ENCODE peak calls at places on chromosomes 2 and 18, in ten cellular contexts. R is GM23248, M is breast epithelium, X is NT2/D1, D is endothelial cell of umbilical vein, H is heart right ventricle, J is fibroblast of lung, C is ovary, Y is coronary artery, I is mammary epithelial cell. P is an unnamed sample.

GRCh38 chr2:176516051-176516601 is 246.9 kb downstream of the MTX2 start:
- DNase-seq in R (no peak), M (no peak), X (no peak), D (peak), H (no peak), J (no peak), C (no peak), Y (no peak), I (no peak), P (no peak)

GRCh38 chr2:54497738-54498680 is 41.9 kb downstream of the SPTBN1 start:
- DNase-seq in R (peak), M (no peak), X (peak), D (peak), H (peak), J (peak), C (peak), Y (no peak), I (no peak), P (no peak)

GRCh38 chr2:119338826-119339561 is 27.6 kb downstream of the C2orf76 start:
- DNase-seq in R (no peak), M (no peak), X (no peak), D (no peak), H (peak), J (no peak), C (no peak), Y (no peak), I (no peak), P (peak)

GRCh38 chr2:175282300-175282699 is 100.8 kb upstream of the ATP5MC3 start:
- DNase-seq in R (peak), M (no peak), X (no peak), D (peak), H (no peak), J (peak), C (no peak), Y (no peak), I (peak), P (no peak)

GRCh38 chr2:19114754-19115231 is 243.6 kb downstream of the OSR1 start:
- DNase-seq in R (peak), M (no peak), X (no peak), D (no peak), H (no peak), J (no peak), C (no peak), Y (no peak), I (peak), P (no peak)

GRCh38 chr2:239160226-239161143 is 240.3 kb downstream of the HDAC4 start:
- DNase-seq in R (peak), M (no peak), X (no peak), D (no peak), H (no peak), J (peak), C (no peak), Y (peak), I (no peak), P (no peak)

GRCh38 chr2:50729306-50730105 is 302.4 kb downstream of the NRXN1 start:
- DNase-seq in R (no peak), M (no peak), X (peak), D (no peak), H (no peak), J (no peak), C (no peak), Y (no peak), I (no peak), P (no peak)

GRCh38 chr2:163341426-163341825 is 394.4 kb downstream of the FIGN start:
- DNase-seq in R (peak), M (no peak), X (no peak), D (peak), H (no peak), J (no peak), C (no peak), Y (no peak), I (peak), P (no peak)

GRCh38 chr2:232340171-232340935 is 38.2 kb upstream of the ALPP start:
- DNase-seq in R (no peak), M (no peak), X (no peak), D (no peak), H (no peak), J (no peak), C (no peak), Y (no peak), I (no peak), P (no peak)

GRCh38 chr2:151947524-151948165 is 119.4 kb upstream of the ARL5A start:
- DNase-seq in R (peak), M (peak), X (no peak), D (peak), H (no peak), J (no peak), C (no peak), Y (no peak), I (peak), P (no peak)

GRCh38 chr18:48122376-48122775 is 191.9 kb upstream of the SMAD2 start:
- DNase-seq in R (no peak), M (no peak), X (no peak), D (no peak), H (no peak), J (no peak), C (no peak), Y (no peak), I (no peak), P (no peak)

GRCh38 chr2:36892805-36893204 is 73.5 kb downstream of the STRN start:
- DNase-seq in R (no peak), M (no peak), X (no peak), D (no peak), H (no peak), J (no peak), C (no peak), Y (no peak), I (no peak), P (no peak)

GRCh38 chr2:171390941-171391516 is 42.8 kb downstream of the METTL8 start:
- DNase-seq in R (peak), M (no peak), X (no peak), D (peak), H (no peak), J (peak), C (no peak), Y (no peak), I (peak), P (no peak)

GRCh38 chr18:6666286-6666685 is 63.2 kb upstream of the ARHGAP28 start:
- DNase-seq in R (no peak), M (no peak), X (no peak), D (no peak), H (no peak), J (peak), C (no peak), Y (no peak), I (no peak), P (no peak)

GRCh38 chr18:48263913-48264506 is 145.2 kb downstream of the ZBTB7C start:
- DNase-seq in R (peak), M (no peak), X (no peak), D (no peak), H (no peak), J (no peak), C (no peak), Y (no peak), I (peak), P (no peak)

GRCh38 chr2:147198651-147199171 is 646.1 kb upstream of the ACVR2A start:
- DNase-seq in R (no peak), M (no peak), X (no peak), D (no peak), H (no peak), J (no peak), C (no peak), Y (no peak), I (no peak), P (no peak)

GRCh38 chr2:19021721-19022120 is 336.7 kb downstream of the OSR1 start:
- DNase-seq in R (peak), M (peak), X (no peak), D (no peak), H (no peak), J (peak), C (no peak), Y (no peak), I (no peak), P (no peak)

GRCh38 chr2:236659758-236660150 is 90.1 kb downstream of the ACKR3 start:
- DNase-seq in R (peak), M (no peak), X (no peak), D (no peak), H (no peak), J (peak), C (no peak), Y (peak), I (no peak), P (no peak)

GRCh38 chr2:102455061-102455670 is 17.9 kb upstream of the SLC9A4 start:
- DNase-seq in R (no peak), M (no peak), X (no peak), D (no peak), H (no peak), J (no peak), C (no peak), Y (no peak), I (no peak), P (no peak)

GRCh38 chr18:57436193-57436964 is 1.2 kb downstream of the ONECUT2 start:
- DNase-seq in R (no peak), M (no peak), X (no peak), D (no peak), H (no peak), J (no peak), C (no peak), Y (no peak), I (no peak), P (no peak)

DNA sequence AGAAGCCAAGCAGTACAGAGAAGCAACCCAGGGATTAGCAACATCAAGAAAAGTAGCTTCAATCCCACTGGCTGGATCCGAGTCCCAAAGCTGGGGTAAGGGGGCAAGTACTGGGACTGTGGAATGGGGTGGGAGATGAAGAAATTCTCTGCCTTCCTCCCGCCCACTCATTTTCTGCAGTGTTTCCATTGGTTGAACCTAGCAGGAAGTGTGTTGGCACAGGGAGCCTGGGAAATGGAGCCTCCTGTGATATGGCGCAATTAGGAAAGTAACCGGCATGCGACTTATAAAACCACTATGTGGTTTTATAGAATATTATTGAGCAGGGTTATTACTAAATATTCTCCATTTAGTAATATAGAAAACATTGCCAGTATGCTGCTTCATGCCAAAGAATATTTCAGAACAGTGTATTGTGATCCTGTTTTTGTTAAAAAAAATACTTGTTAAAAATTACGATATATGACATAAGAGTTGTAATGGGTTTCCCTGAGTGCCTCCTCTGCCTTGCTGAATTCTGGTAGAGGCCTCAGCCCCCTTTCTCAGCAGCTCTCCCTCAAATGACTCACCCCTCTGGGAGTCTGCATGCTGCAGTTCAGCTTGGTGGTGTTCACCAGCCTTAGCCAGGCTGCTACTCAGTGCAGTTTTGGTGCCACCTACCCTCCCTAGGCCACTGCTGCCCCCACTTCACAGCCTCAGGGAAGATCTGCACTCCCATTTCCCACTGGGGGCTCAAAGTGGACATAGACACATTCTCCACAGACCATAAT is 60.5 kb downstream of the HK2 start:
- DNase-seq in R (peak), M (no peak), X (no peak), D (no peak), H (no peak), J (peak), C (no peak), Y (no peak), I (no peak), P (no peak)
- H3K4me3 ChIP-seq in R (no peak), M (no peak), X (no peak), D (no peak), H (no peak), J (no peak), C (no peak), Y (no peak), I (no peak), P (no peak)

GRCh38 chr2:237823544-237823943 is 25.0 kb downstream of the RBM44 start:
- DNase-seq in R (no peak), M (no peak), X (no peak), D (no peak), H (no peak), J (no peak), C (no peak), Y (no peak), I (no peak), P (no peak)

GRCh38 chr2:237819231-237819630 is 20.7 kb downstream of the RBM44 start:
- DNase-seq in R (no peak), M (no peak), X (no peak), D (peak), H (no peak), J (no peak), C (no peak), Y (no peak), I (no peak), P (no peak)

GRCh38 chr2:237824085-237824484 is 25.5 kb downstream of the RBM44 start:
- DNase-seq in R (no peak), M (no peak), X (no peak), D (no peak), H (no peak), J (no peak), C (no peak), Y (no peak), I (no peak), P (no peak)

GRCh38 chr2:237818066-237818473 is 19.5 kb downstream of the RBM44 start:
- DNase-seq in R (peak), M (no peak), X (no peak), D (no peak), H (no peak), J (peak), C (no peak), Y (no peak), I (peak), P (no peak)

DNA sequence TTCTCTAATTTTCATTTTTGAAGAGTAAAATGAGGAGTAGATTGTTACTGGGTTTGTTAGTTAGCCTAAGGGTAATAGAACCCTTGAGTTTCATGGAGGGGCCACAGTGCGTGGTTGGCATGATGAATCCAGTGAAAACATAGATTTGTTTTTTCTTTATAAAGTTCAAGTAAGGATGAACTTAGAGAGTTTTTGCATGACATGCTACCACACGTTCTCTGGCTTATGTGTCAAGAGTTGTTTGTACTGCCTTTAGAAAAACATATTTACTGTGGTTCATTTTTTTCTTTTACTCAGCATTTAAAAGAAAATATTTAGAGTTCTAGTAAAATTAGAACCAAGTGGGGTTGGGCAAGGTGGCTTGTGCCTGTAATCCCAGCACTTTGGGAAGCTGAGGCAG is 21.8 kb downstream of the RBM44 start:
- DNase-seq in R (no peak), M (no peak), X (no peak), D (no peak), H (no peak), J (no peak), C (no peak), Y (no peak), I (peak), P (no peak)
- H3K4me3 ChIP-seq in R (no peak), M (no peak), X (no peak), D (no peak), H (no peak), J (no peak), C (no peak), Y (no peak), I (no peak), P (no peak)

DNA sequence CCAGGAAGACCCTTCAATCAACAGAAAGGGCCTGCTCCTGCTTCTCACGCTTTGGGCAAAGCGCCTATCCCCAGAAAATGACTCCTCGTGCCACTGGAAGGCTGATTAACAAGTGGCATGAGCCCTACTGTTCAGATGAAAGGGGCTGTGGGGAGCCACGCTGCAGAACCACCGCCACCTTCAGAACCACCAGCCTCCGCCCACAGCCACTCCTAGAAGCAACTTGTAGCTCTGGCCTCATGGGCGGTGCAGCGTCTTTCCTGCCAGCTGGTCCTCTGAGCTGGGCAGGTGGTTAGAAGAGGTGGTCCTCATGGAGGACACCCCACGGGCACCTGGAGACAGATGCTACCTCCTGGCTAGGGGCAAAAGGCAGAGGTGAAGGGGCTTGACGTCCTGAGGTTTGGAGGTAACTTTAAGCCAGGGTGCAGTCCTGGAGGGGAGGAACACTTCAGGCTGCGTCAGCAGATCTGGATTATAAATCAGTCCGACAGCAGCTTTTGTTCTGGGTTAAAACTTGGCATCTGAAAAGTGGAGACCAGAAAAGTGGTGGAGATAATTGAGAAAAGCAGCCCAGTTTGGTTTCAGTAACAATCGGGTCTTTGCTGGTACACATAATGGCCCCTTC is 863 bp upstream of the SEMA4C start:
- DNase-seq in R (peak), M (peak), X (no peak), D (peak), H (no peak), J (no peak), C (no peak), Y (no peak), I (no peak), P (peak)
- H3K4me3 ChIP-seq in R (peak), M (peak), X (peak), D (no peak), H (peak), J (peak), C (peak), Y (peak), I (no peak), P (peak)

GRCh38 chr2:32948266-32948665 is 1.5 kb downstream of the LTBP1 start:
- DNase-seq in R (no peak), M (no peak), X (no peak), D (no peak), H (no peak), J (no peak), C (no peak), Y (no peak), I (no peak), P (no peak)
- H3K4me3 ChIP-seq in R (peak), M (peak), X (peak), D (peak), H (peak), J (peak), C (peak), Y (peak), I (no peak), P (peak)

GRCh38 chr2:223093436-223093839 is 41.4 kb downstream of the KCNE4 start:
- DNase-seq in R (peak), M (no peak), X (no peak), D (no peak), H (peak), J (no peak), C (peak), Y (peak), I (peak), P (no peak)

GRCh38 chr2:223095207-223095606 is 43.2 kb downstream of the KCNE4 start:
- DNase-seq in R (no peak), M (no peak), X (no peak), D (no peak), H (no peak), J (no peak), C (no peak), Y (no peak), I (no peak), P (no peak)

GRCh38 chr2:223090540-223091235 is 38.7 kb downstream of the KCNE4 start:
- DNase-seq in R (no peak), M (no peak), X (no peak), D (no peak), H (no peak), J (no peak), C (no peak), Y (no peak), I (no peak), P (no peak)

GRCh38 chr2:223090081-223090480 is 38.1 kb downstream of the KCNE4 start:
- DNase-seq in R (no peak), M (no peak), X (no peak), D (no peak), H (no peak), J (no peak), C (no peak), Y (no peak), I (no peak), P (no peak)

GRCh38 chr2:223092667-223093066 is 40.7 kb downstream of the KCNE4 start:
- DNase-seq in R (no peak), M (no peak), X (no peak), D (no peak), H (no peak), J (no peak), C (no peak), Y (no peak), I (no peak), P (no peak)
- H3K4me3 ChIP-seq in R (no peak), M (no peak), X (no peak), D (no peak), H (no peak), J (no peak), C (no peak), Y (no peak), I (no peak), P (no peak)

GRCh38 chr2:3618367-3618766 is 23.5 kb downstream of the COLEC11 start:
- DNase-seq in R (no peak), M (no peak), X (no peak), D (no peak), H (no peak), J (no peak), C (no peak), Y (no peak), I (peak), P (no peak)

GRCh38 chr2:3620834-3621233 is 25.9 kb downstream of the COLEC11 start:
- DNase-seq in R (no peak), M (no peak), X (no peak), D (no peak), H (no peak), J (no peak), C (no peak), Y (no peak), I (peak), P (no peak)

GRCh38 chr2:3617198-3617890 is 22.4 kb downstream of the COLEC11 start:
- DNase-seq in R (no peak), M (no peak), X (no peak), D (no peak), H (no peak), J (no peak), C (no peak), Y (peak), I (no peak), P (no peak)

GRCh38 chr2:3622967-3623366 is 28.1 kb downstream of the COLEC11 start:
- DNase-seq in R (no peak), M (no peak), X (no peak), D (no peak), H (no peak), J (no peak), C (no peak), Y (no peak), I (no peak), P (no peak)

GRCh38 chr2:3619033-3619432 is 24.1 kb downstream of the COLEC11 start:
- DNase-seq in R (no peak), M (no peak), X (no peak), D (no peak), H (no peak), J (no peak), C (no peak), Y (no peak), I (no peak), P (no peak)
- H3K4me3 ChIP-seq in R (no peak), M (no peak), X (no peak), D (no peak), H (no peak), J (no peak), C (no peak), Y (no peak), I (no peak), P (no peak)

P was measured in naive thymus-derived CD4-positive, alpha-beta T cell.